ENCODE peak calls at places on chromosomes 3 and 15, in six cellular contexts. One of them, this sample, is unnamed.

GRCh38 chr3:65953881-65954733 is 84.6 kb downstream of the MAGI1 start:
- DNase-seq in colonic mucosa: peak
- DNase-seq in endothelial cell: no peak
- DNase-seq in Caco-2: peak
- DNase-seq in A673: peak
- DNase-seq in osteoblast: peak
- DNase-seq in this sample: no peak

GRCh38 chr3:156677120-156677479 is 2.7 kb downstream of the TIPARP start:
- DNase-seq in colonic mucosa: no peak
- DNase-seq in endothelial cell: no peak
- DNase-seq in Caco-2: no peak
- DNase-seq in A673: no peak
- DNase-seq in osteoblast: no peak
- DNase-seq in this sample: peak

GRCh38 chr3:136545664-136546266 is 206.4 kb downstream of the STAG1 start:
- DNase-seq in colonic mucosa: no peak
- DNase-seq in endothelial cell: no peak
- DNase-seq in Caco-2: no peak
- DNase-seq in A673: peak
- DNase-seq in osteoblast: peak
- DNase-seq in this sample: no peak

GRCh38 chr3:169666501-169667379 is 3.2 kb upstream of the MECOM start:
- DNase-seq in colonic mucosa: no peak
- DNase-seq in endothelial cell: peak
- DNase-seq in Caco-2: no peak
- DNase-seq in A673: no peak
- DNase-seq in osteoblast: peak
- DNase-seq in this sample: no peak

GRCh38 chr15:101156509-101157159 is 95.2 kb downstream of the CHSY1 start:
- DNase-seq in colonic mucosa: no peak
- DNase-seq in endothelial cell: no peak
- DNase-seq in Caco-2: no peak
- DNase-seq in A673: peak
- DNase-seq in osteoblast: no peak
- DNase-seq in this sample: no peak

GRCh38 chr3:124701687-124702086 is 28.6 kb upstream of the UMPS start:
- DNase-seq in colonic mucosa: no peak
- DNase-seq in endothelial cell: no peak
- DNase-seq in Caco-2: no peak
- DNase-seq in A673: peak
- DNase-seq in osteoblast: peak
- DNase-seq in this sample: no peak

GRCh38 chr3:106345353-106346027 is 476.7 kb upstream of the CBLB start:
- DNase-seq in colonic mucosa: no peak
- DNase-seq in endothelial cell: no peak
- DNase-seq in Caco-2: no peak
- DNase-seq in A673: peak
- DNase-seq in osteoblast: peak
- DNase-seq in this sample: no peak

GRCh38 chr15:60859996-60860494 is 369.1 kb downstream of the RORA start:
- DNase-seq in colonic mucosa: no peak
- DNase-seq in endothelial cell: no peak
- DNase-seq in Caco-2: no peak
- DNase-seq in A673: no peak
- DNase-seq in osteoblast: no peak
- DNase-seq in this sample: no peak

GRCh38 chr3:160904691-160905090 is 148.7 kb downstream of the PPM1L start:
- DNase-seq in colonic mucosa: no peak
- DNase-seq in endothelial cell: no peak
- DNase-seq in Caco-2: no peak
- DNase-seq in A673: no peak
- DNase-seq in osteoblast: no peak
- DNase-seq in this sample: no peak

GRCh38 chr15:78909791-78910228 is 35.0 kb downstream of the CTSH start:
- DNase-seq in colonic mucosa: peak
- DNase-seq in endothelial cell: peak
- DNase-seq in Caco-2: peak
- DNase-seq in A673: peak
- DNase-seq in osteoblast: no peak
- DNase-seq in this sample: peak

GRCh38 chr15:68430471-68431036 is 1.4 kb downstream of the ITGA11 start:
- DNase-seq in colonic mucosa: peak
- DNase-seq in endothelial cell: no peak
- DNase-seq in Caco-2: no peak
- DNase-seq in A673: no peak
- DNase-seq in osteoblast: no peak
- DNase-seq in this sample: no peak

GRCh38 chr3:56304069-56304468 is 164.2 kb downstream of the ERC2 start:
- DNase-seq in colonic mucosa: no peak
- DNase-seq in endothelial cell: no peak
- DNase-seq in Caco-2: no peak
- DNase-seq in A673: no peak
- DNase-seq in osteoblast: no peak
- DNase-seq in this sample: no peak

GRCh38 chr15:97598353-97598798 is 362.1 kb upstream of the ARRDC4 start:
- DNase-seq in colonic mucosa: no peak
- DNase-seq in endothelial cell: no peak
- DNase-seq in Caco-2: no peak
- DNase-seq in A673: peak
- DNase-seq in osteoblast: no peak
- DNase-seq in this sample: no peak

GRCh38 chr3:187677604-187678003 is 7.4 kb upstream of the SST start:
- DNase-seq in colonic mucosa: no peak
- DNase-seq in endothelial cell: no peak
- DNase-seq in Caco-2: no peak
- DNase-seq in A673: no peak
- DNase-seq in osteoblast: no peak
- DNase-seq in this sample: no peak

GRCh38 chr3:134260984-134261383 is 10.3 kb upstream of the RYK start:
- DNase-seq in colonic mucosa: no peak
- DNase-seq in endothelial cell: no peak
- DNase-seq in Caco-2: no peak
- DNase-seq in A673: no peak
- DNase-seq in osteoblast: no peak
- DNase-seq in this sample: no peak

GRCh38 chr15:35195649-35196048 is 110.6 kb upstream of the NANOGP8 start:
- DNase-seq in colonic mucosa: no peak
- DNase-seq in endothelial cell: no peak
- DNase-seq in Caco-2: no peak
- DNase-seq in A673: no peak
- DNase-seq in osteoblast: no peak
- DNase-seq in this sample: no peak

GRCh38 chr3:55484191-55484644 is 2.9 kb downstream of the WNT5A start:
- DNase-seq in colonic mucosa: no peak
- DNase-seq in endothelial cell: no peak
- DNase-seq in Caco-2: no peak
- DNase-seq in A673: no peak
- DNase-seq in osteoblast: no peak
- DNase-seq in this sample: no peak

GRCh38 chr3:133023301-133023830 is 14.8 kb upstream of the TMEM108 start:
- DNase-seq in colonic mucosa: no peak
- DNase-seq in endothelial cell: no peak
- DNase-seq in Caco-2: no peak
- DNase-seq in A673: no peak
- DNase-seq in osteoblast: no peak
- DNase-seq in this sample: no peak

GRCh38 chr3:176595307-176595706 is 602.0 kb downstream of the TBL1XR1 start:
- DNase-seq in colonic mucosa: no peak
- DNase-seq in endothelial cell: no peak
- DNase-seq in Caco-2: no peak
- DNase-seq in A673: peak
- DNase-seq in osteoblast: no peak
- DNase-seq in this sample: no peak

GRCh38 chr3:115975353-115975752 is 352.0 kb downstream of the GAP43 start:
- DNase-seq in colonic mucosa: no peak
- DNase-seq in endothelial cell: no peak
- DNase-seq in Caco-2: no peak
- DNase-seq in A673: peak
- DNase-seq in osteoblast: peak
- DNase-seq in this sample: no peak

GRCh38 chr3:45582407-45582806 is 12.1 kb upstream of the LIMD1 start:
- DNase-seq in colonic mucosa: no peak
- DNase-seq in endothelial cell: no peak
- DNase-seq in Caco-2: no peak
- DNase-seq in A673: no peak
- DNase-seq in osteoblast: no peak
- DNase-seq in this sample: no peak

GRCh38 chr3:52400275-52400793 is 44.6 kb downstream of the SEMA3G start:
- DNase-seq in colonic mucosa: no peak
- DNase-seq in endothelial cell: no peak
- DNase-seq in Caco-2: no peak
- DNase-seq in A673: no peak
- DNase-seq in osteoblast: peak
- DNase-seq in this sample: no peak

GRCh38 chr15:88674661-88675060 is 35.8 kb downstream of the ISG20 start:
- DNase-seq in colonic mucosa: no peak
- DNase-seq in endothelial cell: no peak
- DNase-seq in Caco-2: no peak
- DNase-seq in A673: no peak
- DNase-seq in osteoblast: no peak
- DNase-seq in this sample: no peak

GRCh38 chr3:141266797-141267555 is 35.4 kb downstream of the PXYLP1 start:
- DNase-seq in colonic mucosa: no peak
- DNase-seq in endothelial cell: no peak
- DNase-seq in Caco-2: no peak
- DNase-seq in A673: no peak
- DNase-seq in osteoblast: no peak
- DNase-seq in this sample: peak

DNA sequence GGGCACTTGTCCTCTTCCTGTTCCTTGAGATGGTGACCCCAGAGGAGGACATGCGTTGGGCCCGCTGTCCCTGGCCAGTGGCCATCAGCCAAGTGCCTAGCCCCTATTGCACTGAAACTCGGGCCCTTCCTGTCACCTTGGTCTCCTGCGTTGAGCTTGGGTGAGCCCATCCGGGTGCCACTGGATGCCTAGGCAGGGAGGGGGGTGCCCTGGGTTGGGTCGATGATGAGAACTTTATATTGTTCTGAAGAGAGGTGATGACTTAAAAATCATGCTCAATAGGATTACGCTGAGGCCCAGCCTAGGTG is 221.8 kb downstream of the SNRPN start:
- DNase-seq in colonic mucosa: no peak
- DNase-seq in endothelial cell: no peak
- DNase-seq in Caco-2: no peak
- DNase-seq in A673: no peak
- DNase-seq in osteoblast: no peak
- DNase-seq in this sample: no peak
- TF ChIP-seq CTCF in colonic mucosa: no peak
- TF ChIP-seq CTCF in endothelial cell: no peak
- TF ChIP-seq CTCF in Caco-2: no peak
- TF ChIP-seq CTCF in A673: no peak
- TF ChIP-seq CTCF in osteoblast: no peak
- TF ChIP-seq CTCF in this sample: no peak

GRCh38 chr3:142976621-142977398 is 13.3 kb upstream of the PAQR9 start:
- DNase-seq in colonic mucosa: peak
- DNase-seq in endothelial cell: no peak
- DNase-seq in Caco-2: no peak
- DNase-seq in A673: peak
- DNase-seq in osteoblast: peak
- DNase-seq in this sample: no peak

GRCh38 chr3:142977399-142977728 is 13.9 kb upstream of the PAQR9 start:
- DNase-seq in colonic mucosa: no peak
- DNase-seq in endothelial cell: no peak
- DNase-seq in Caco-2: no peak
- DNase-seq in A673: no peak
- DNase-seq in osteoblast: no peak
- DNase-seq in this sample: no peak

GRCh38 chr3:142972092-142972753 is 8.7 kb upstream of the PAQR9 start:
- DNase-seq in colonic mucosa: no peak
- DNase-seq in endothelial cell: no peak
- DNase-seq in Caco-2: no peak
- DNase-seq in A673: no peak
- DNase-seq in osteoblast: no peak
- DNase-seq in this sample: no peak

GRCh38 chr3:142973217-142974009 is 9.9 kb upstream of the PAQR9 start:
- DNase-seq in colonic mucosa: no peak
- DNase-seq in endothelial cell: no peak
- DNase-seq in Caco-2: no peak
- DNase-seq in A673: no peak
- DNase-seq in osteoblast: no peak
- DNase-seq in this sample: no peak

DNA sequence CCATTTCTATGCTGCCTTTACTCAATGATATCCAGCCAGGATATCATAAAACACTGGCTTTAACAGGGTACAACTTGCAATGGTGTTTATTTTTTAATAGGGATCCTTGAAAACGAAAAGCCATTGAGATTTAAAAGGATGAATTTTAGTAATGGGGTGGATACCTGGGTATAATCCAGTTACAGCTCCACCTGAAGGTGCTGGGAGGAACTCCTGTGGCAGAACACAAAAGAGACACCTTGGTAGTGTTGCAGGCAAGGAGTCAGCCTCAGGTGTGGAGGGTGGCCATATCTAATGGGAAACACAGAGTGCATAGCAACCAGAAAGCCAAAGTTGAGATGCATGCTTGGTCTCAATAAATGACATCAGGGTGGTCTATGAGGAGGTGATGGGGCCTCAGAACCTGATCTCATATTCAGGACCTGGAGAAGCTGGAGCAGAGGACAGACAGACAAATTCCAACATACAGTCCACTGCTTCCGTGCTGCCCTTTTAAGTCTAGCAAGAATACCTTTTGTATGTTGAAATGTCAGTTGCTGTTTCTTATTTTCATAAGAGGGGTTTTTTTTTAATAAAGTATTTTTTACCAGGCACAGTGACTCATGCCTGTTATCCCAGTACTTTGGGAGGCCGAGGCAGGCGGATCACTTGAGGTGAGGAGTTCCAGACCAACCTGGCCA is 12.0 kb upstream of the PAQR9 start:
- DNase-seq in colonic mucosa: no peak
- DNase-seq in endothelial cell: no peak
- DNase-seq in Caco-2: no peak
- DNase-seq in A673: no peak
- DNase-seq in osteoblast: no peak
- DNase-seq in this sample: no peak
- TF ChIP-seq CTCF in colonic mucosa: no peak
- TF ChIP-seq CTCF in endothelial cell: no peak
- TF ChIP-seq CTCF in Caco-2: no peak
- TF ChIP-seq CTCF in A673: no peak
- TF ChIP-seq CTCF in osteoblast: no peak
- TF ChIP-seq CTCF in this sample: no peak

GRCh38 chr3:195736866-195737490 is 16.2 kb downstream of the MUC20 start:
- DNase-seq in colonic mucosa: no peak
- DNase-seq in endothelial cell: no peak
- DNase-seq in Caco-2: no peak
- DNase-seq in A673: no peak
- DNase-seq in osteoblast: no peak
- DNase-seq in this sample: no peak
- TF ChIP-seq CTCF in colonic mucosa: no peak
- TF ChIP-seq CTCF in endothelial cell: no peak
- TF ChIP-seq CTCF in Caco-2: no peak
- TF ChIP-seq CTCF in A673: no peak
- TF ChIP-seq CTCF in osteoblast: no peak
- TF ChIP-seq CTCF in this sample: no peak

DNA sequence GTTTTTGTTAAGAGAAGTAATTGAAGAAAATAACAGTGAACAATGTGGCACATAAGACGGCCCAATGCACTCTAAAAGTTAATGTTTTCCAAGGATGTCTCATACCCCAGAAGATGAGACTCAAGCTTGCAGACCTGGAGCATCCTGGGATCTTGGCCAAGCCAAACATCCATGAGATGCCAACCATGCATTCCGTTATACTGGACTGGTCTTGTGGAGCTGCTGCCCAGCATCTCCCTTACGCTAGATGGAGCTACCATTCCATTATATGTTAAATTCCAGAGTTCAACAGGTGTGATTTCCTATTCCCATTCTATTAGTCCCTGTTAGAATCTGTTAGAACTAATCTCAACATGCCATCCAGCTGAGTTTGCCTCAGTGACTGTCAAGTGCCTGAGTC is 181.8 kb downstream of the PDCD6IP start:
- DNase-seq in colonic mucosa: no peak
- DNase-seq in endothelial cell: no peak
- DNase-seq in Caco-2: peak
- DNase-seq in A673: peak
- DNase-seq in osteoblast: peak
- DNase-seq in this sample: no peak
- TF ChIP-seq CTCF in colonic mucosa: no peak
- TF ChIP-seq CTCF in endothelial cell: no peak
- TF ChIP-seq CTCF in Caco-2: peak
- TF ChIP-seq CTCF in A673: peak
- TF ChIP-seq CTCF in osteoblast: peak
- TF ChIP-seq CTCF in this sample: no peak

This sample was measured in activated CD8-positive, alpha-beta T cell treated with anti-CD3 and anti-CD28 coated beads for 36 hours.